ENCODE peak calls at places on chromosomes 6 and 20, in six cellular contexts. D, S, W, C, Q and A are unnamed samples.

GRCh38 chr6:82507112-82507511 is 143.5 kb downstream of the TPBG start:
- DNase-seq in C (no peak), Q (no peak), W (no peak), S (no peak), D (peak; percentile 58), A (no peak)

GRCh38 chr6:111555041-111555440 is 50.6 kb downstream of the TRAF3IP2 start:
- DNase-seq in D (no peak), C (no peak), S (peak; percentile 62), W (no peak), Q (peak; percentile 55), A (no peak)

GRCh38 chr20:32583581-32584045 is 1.5 kb downstream of the NOL4L start:
- DNase-seq in S (no peak), W (no peak), Q (no peak), D (no peak), C (no peak), A (no peak)

GRCh38 chr6:158939255-158940170 is 60.5 kb downstream of the RSPH3 start:
- DNase-seq in W (no peak), S (no peak), C (no peak), D (no peak), Q (no peak), A (no peak)

GRCh38 chr6:64715624-64716023 is 991.4 kb downstream of the EYS start:
- DNase-seq in S (no peak), W (no peak), D (no peak), Q (no peak), C (no peak), A (no peak)

GRCh38 chr6:45076217-45076616 is 251.9 kb upstream of the RUNX2 start:
- DNase-seq in C (no peak), W (no peak), Q (peak; percentile 19), S (no peak), D (no peak), A (no peak)

GRCh38 chr6:18022398-18023231 is 35.2 kb upstream of the KIF13A start:
- DNase-seq in Q (peak; percentile 33), D (no peak), W (no peak), C (no peak), S (no peak), A (peak; percentile 24)

GRCh38 chr6:53975966-53976610 is 135.2 kb upstream of the MLIP start:
- DNase-seq in W (no peak), D (no peak), C (no peak), S (no peak), Q (no peak), A (no peak)

GRCh38 chr6:29924731-29925130 is 17.6 kb upstream of the HLA-A start:
- DNase-seq in S (no peak), C (no peak), W (no peak), D (no peak), Q (no peak), A (no peak)

GRCh38 chr6:159969204-159969912 is 476 bp downstream of the IGF2R start:
- DNase-seq in C (peak; percentile 68), Q (no peak), D (peak; percentile 42), W (no peak), S (no peak), A (no peak)

GRCh38 chr6:31171931-31172882 is 1.7 kb upstream of the POU5F1 start:
- DNase-seq in Q (no peak), C (no peak), D (no peak), S (no peak), W (no peak), A (no peak)

GRCh38 chr6:6885521-6886088 is 222.2 kb upstream of the RREB1 start:
- DNase-seq in Q (no peak), C (no peak), S (peak; percentile 61), D (no peak), W (peak; percentile 93), A (no peak)

GRCh38 chr6:24522090-24522820 is 27.5 kb downstream of the ALDH5A1 start:
- DNase-seq in C (no peak), Q (no peak), W (no peak), S (no peak), D (peak; percentile 78), A (no peak)

GRCh38 chr20:24158271-24158670 is 169.7 kb upstream of the GGTLC1 start:
- DNase-seq in C (no peak), Q (no peak), D (no peak), W (no peak), S (no peak), A (no peak)

GRCh38 chr20:44632103-44632752 is 19.3 kb downstream of the ADA start:
- DNase-seq in W (no peak), Q (no peak), C (no peak), D (no peak), S (no peak), A (no peak)

GRCh38 chr20:19495905-19496703 is 262.0 kb upstream of the RIN2 start:
- DNase-seq in Q (no peak), D (no peak), S (no peak), C (no peak), W (no peak), A (no peak)

GRCh38 chr20:33686984-33687366 is 790 bp upstream of the E2F1 start:
- DNase-seq in C (no peak), Q (no peak), W (no peak), S (no peak), D (no peak), A (no peak)
- H3K4me3 ChIP-seq in C (no peak overlapping the region), Q (no peak overlapping the region), W (peak overlapping the region; percentile 34), S (peak overlapping the region; percentile 20), D (no peak overlapping the region), A (peak overlapping the region; percentile 43)

GRCh38 chr20:16571333-16571732 is 1.9 kb downstream of the KIF16B start:
- DNase-seq in W (no peak), C (no peak), S (no peak), D (no peak), Q (no peak), A (no peak)

GRCh38 chr20:16576219-16576618 is 3.0 kb upstream of the KIF16B start:
- DNase-seq in D (no peak), S (no peak), Q (no peak), C (no peak), W (no peak), A (no peak)

GRCh38 chr20:16575390-16576140 is 2.3 kb upstream of the KIF16B start:
- DNase-seq in C (no peak), S (no peak), W (no peak), Q (no peak), D (peak; percentile 9), A (no peak)

GRCh38 chr20:16574656-16575355 is 1.6 kb upstream of the KIF16B start:
- DNase-seq in S (peak; percentile 70), Q (no peak), W (no peak), D (peak; percentile 92), C (peak; percentile 93), A (no peak)

DNA sequence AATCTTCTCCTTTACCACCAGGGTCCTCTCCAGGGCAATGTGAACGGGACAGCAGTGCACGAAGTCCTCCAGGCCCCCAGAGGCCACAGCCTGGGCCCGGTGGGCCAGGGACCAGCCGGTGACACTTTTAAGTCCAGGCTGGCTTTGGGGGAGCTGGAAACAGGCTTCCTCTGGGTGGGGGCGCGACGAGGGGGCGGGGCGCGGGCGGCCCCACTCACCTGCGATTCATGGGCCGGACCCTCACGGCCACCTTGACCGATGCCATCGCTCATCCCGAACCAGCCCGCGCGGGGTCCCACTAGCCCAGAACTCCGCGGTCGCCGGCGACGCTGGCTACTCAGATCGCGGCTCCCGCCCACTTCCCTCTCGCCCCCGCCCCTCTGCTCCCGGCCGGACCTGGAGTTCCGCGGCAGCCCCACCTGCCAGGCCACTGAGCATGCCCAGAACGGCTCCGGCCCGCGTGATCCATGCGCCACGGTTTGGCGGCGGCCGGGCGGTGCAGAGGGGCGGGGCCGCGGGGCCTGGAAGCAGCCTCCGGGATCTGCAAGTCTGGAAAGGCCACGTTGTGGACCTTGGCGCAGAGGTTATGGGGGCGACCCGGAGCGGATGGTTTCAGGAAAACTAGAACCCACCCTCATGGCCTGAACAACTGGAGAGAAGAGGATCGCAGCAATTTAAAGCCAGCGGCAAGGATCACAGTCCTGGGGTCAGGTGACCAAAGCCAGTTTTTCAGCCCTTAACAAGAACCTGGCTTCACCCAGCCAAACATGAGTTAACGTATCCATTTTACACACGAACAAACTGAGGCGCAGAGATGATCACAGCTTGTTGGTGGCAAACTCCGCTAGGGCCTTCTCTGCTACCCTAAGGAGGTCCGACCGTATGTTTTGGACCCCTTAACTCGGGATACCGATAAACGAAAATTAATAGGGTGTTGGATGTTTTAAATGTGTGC is at the start of gene KIF16B:
- DNase-seq in C (peak; percentile 95), S (peak; percentile 90), D (peak; percentile 92), Q (no peak), W (peak; percentile 8), A (peak; percentile 41)
- TF ChIP-seq CTCF in C (no peak), S (peak; percentile 44), D (no peak), Q (no peak), W (no peak), A (peak; percentile 8)

DNA sequence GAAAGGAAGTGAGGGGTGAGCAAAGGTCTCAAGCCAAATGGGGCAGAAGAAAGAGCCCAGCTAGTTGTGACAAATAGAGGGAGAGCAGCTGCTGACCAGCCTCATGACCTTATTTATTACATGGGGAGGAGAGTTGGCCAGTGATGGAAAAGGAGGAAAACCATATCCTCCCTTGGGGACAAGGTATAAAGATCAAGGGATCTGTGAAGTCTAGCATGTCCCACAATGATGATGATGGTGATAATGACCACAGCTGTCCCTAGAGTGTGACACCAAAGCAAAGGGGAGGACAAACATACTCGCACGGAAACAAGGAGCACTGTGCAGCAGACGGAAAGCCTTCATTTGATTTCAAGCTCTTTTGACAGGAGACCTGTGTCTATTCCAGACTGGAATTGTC is 190.4 kb upstream of the MCHR2 start:
- DNase-seq in S (no peak), D (no peak), C (no peak), Q (no peak), W (no peak), A (no peak)
- H3K4me3 ChIP-seq in S (no peak overlapping the region), D (no peak overlapping the region), C (no peak overlapping the region), Q (no peak overlapping the region), W (no peak overlapping the region), A (no peak overlapping the region)

GRCh38 chr6:10406556-10406955 is 8.3 kb downstream of the TFAP2A start:
- DNase-seq in D (no peak), Q (no peak), C (no peak), S (no peak), W (no peak), A (no peak)

GRCh38 chr6:10402648-10403311 is 12.1 kb downstream of the TFAP2A start:
- DNase-seq in D (no peak), C (no peak), S (no peak), W (no peak), Q (no peak), A (no peak)

GRCh38 chr6:10404799-10405524 is 9.9 kb downstream of the TFAP2A start:
- DNase-seq in C (no peak), S (no peak), D (peak; percentile 37), W (peak; percentile 18), Q (no peak), A (no peak)

GRCh38 chr6:10403385-10404106 is 11.3 kb downstream of the TFAP2A start:
- DNase-seq in S (no peak), W (peak; percentile 47), Q (peak; percentile 67), D (no peak), C (no peak), A (no peak)

DNA sequence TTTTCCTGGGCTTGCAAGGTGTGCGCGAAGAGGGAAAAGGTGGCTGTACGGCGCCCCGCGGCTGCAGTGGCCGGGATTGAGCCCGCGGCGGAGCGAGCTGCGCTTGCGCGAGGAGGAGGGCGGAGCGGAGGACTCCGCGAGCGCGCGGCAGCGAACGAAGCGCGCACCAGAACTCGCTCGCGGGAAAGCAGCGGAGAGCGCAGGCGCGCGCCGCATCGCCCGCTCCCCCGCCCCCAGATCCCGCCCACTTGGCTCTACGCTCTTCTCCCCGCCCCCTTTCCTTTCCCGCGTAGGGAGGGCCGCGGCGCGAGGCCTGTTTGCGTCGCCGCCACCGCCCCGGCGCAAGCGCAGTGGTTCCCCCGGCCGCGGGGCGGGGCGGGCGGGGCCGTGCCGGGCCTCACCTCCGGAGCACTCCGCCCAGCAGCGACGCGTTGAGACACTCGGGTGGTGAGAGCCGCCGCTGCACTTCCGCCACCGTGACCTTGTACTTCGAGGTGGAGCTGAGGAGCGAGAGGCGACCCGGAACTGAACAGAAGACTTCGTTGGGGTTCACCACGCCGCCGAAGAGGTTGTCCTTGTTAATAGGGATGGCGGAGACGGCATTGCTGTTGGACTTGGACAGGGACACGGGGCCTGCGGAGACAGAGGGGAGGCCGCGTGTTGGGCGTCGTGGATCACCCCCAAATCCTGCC is 10.6 kb downstream of the TFAP2A start:
- DNase-seq in W (peak; percentile 94), D (peak; percentile 99), Q (no peak), C (peak; percentile 94), S (peak; percentile 72), A (peak; percentile 77)
- TF ChIP-seq CTCF in W (no peak), D (peak; percentile 26), Q (peak; percentile 48), C (no peak), S (peak; percentile 29), A (peak; percentile 58)